ENCODE peak calls at places on chromosomes 12 and 14, in four cellular contexts. One of them, this sample, is unnamed.

GRCh38 chr14:24692382-24693352 is 58.7 kb upstream of the GZMB start:
- DNase-seq in CD8-positive, alpha-beta T cell: peak; percentile 53
- DNase-seq in astrocyte: no peak
- DNase-seq in heart left ventricle: no peak
- DNase-seq in this sample: no peak

GRCh38 chr14:53325176-53325806 is 172.2 kb upstream of the DDHD1 start:
- DNase-seq in astrocyte: no peak
- DNase-seq in CD8-positive, alpha-beta T cell: no peak
- DNase-seq in heart left ventricle: no peak
- DNase-seq in this sample: no peak

GRCh38 chr12:13195848-13196301 is 651 bp upstream of the EMP1 start:
- DNase-seq in heart left ventricle: peak; percentile 35
- DNase-seq in astrocyte: peak; percentile 59
- DNase-seq in CD8-positive, alpha-beta T cell: no peak
- DNase-seq in this sample: no peak

GRCh38 chr14:96285667-96286066 is 29.7 kb downstream of the BDKRB1 start:
- DNase-seq in CD8-positive, alpha-beta T cell: no peak
- DNase-seq in heart left ventricle: no peak
- DNase-seq in astrocyte: peak; percentile 21
- DNase-seq in this sample: no peak

GRCh38 chr12:39127401-39127800 is 222.0 kb upstream of the CPNE8 start:
- DNase-seq in astrocyte: peak; percentile 80
- DNase-seq in heart left ventricle: no peak
- DNase-seq in CD8-positive, alpha-beta T cell: no peak
- DNase-seq in this sample: no peak

GRCh38 chr12:58877243-58877743 is 43.0 kb downstream of the LRIG3 start:
- DNase-seq in CD8-positive, alpha-beta T cell: no peak
- DNase-seq in astrocyte: peak; percentile 100
- DNase-seq in heart left ventricle: no peak
- DNase-seq in this sample: no peak

GRCh38 chr14:69921052-69921451 is 41.8 kb downstream of the SMOC1 start:
- DNase-seq in CD8-positive, alpha-beta T cell: no peak
- DNase-seq in astrocyte: peak; percentile 74
- DNase-seq in heart left ventricle: no peak
- DNase-seq in this sample: no peak

GRCh38 chr12:71548906-71549305 is 109.3 kb downstream of the LGR5 start:
- DNase-seq in CD8-positive, alpha-beta T cell: no peak
- DNase-seq in heart left ventricle: no peak
- DNase-seq in astrocyte: no peak
- DNase-seq in this sample: no peak

GRCh38 chr12:117874842-117875434 is 93.9 kb downstream of the KSR2 start:
- DNase-seq in heart left ventricle: peak; percentile 61
- DNase-seq in CD8-positive, alpha-beta T cell: peak; percentile 53
- DNase-seq in astrocyte: peak; percentile 16
- DNase-seq in this sample: peak; percentile 75

GRCh38 chr12:112102127-112102526 is 6.5 kb downstream of the NAA25 start:
- DNase-seq in heart left ventricle: no peak
- DNase-seq in astrocyte: no peak
- DNase-seq in CD8-positive, alpha-beta T cell: no peak
- DNase-seq in this sample: no peak

GRCh38 chr14:72883963-72884362 is 9.9 kb downstream of the DPF3 start:
- DNase-seq in astrocyte: peak; percentile 32
- DNase-seq in CD8-positive, alpha-beta T cell: no peak
- DNase-seq in heart left ventricle: no peak
- DNase-seq in this sample: peak; percentile 60

GRCh38 chr14:29584992-29585391 is 342.7 kb downstream of the PRKD1 start:
- DNase-seq in astrocyte: peak; percentile 80
- DNase-seq in CD8-positive, alpha-beta T cell: no peak
- DNase-seq in heart left ventricle: peak; percentile 65
- DNase-seq in this sample: no peak

GRCh38 chr14:61034416-61035100 is 53.5 kb downstream of the SLC38A6 start:
- DNase-seq in CD8-positive, alpha-beta T cell: no peak
- DNase-seq in heart left ventricle: no peak
- DNase-seq in astrocyte: no peak
- DNase-seq in this sample: no peak

GRCh38 chr12:108650083-108650482 is 16.4 kb upstream of the SELPLG start:
- DNase-seq in CD8-positive, alpha-beta T cell: no peak
- DNase-seq in heart left ventricle: no peak
- DNase-seq in astrocyte: no peak
- DNase-seq in this sample: no peak

GRCh38 chr14:89793367-89793716 is 161.2 kb downstream of the EFCAB11 start:
- DNase-seq in heart left ventricle: no peak
- DNase-seq in CD8-positive, alpha-beta T cell: no peak
- DNase-seq in astrocyte: no peak
- DNase-seq in this sample: no peak

GRCh38 chr14:57692671-57693070 is 173.2 kb downstream of the SLC35F4 start:
- DNase-seq in astrocyte: peak; percentile 40
- DNase-seq in heart left ventricle: no peak
- DNase-seq in CD8-positive, alpha-beta T cell: no peak
- DNase-seq in this sample: peak; percentile 11

GRCh38 chr14:104445086-104445485 is 134.5 kb upstream of the C14orf180 start:
- DNase-seq in astrocyte: no peak
- DNase-seq in heart left ventricle: no peak
- DNase-seq in CD8-positive, alpha-beta T cell: no peak
- DNase-seq in this sample: no peak

GRCh38 chr12:127280393-127281275 is 986.3 kb upstream of the TMEM132C start:
- DNase-seq in astrocyte: no peak
- DNase-seq in heart left ventricle: peak; percentile 34
- DNase-seq in CD8-positive, alpha-beta T cell: peak; percentile 57
- DNase-seq in this sample: peak; percentile 68

GRCh38 chr12:118748478-118749380 is 232.6 kb upstream of the SRRM4 start:
- DNase-seq in astrocyte: no peak
- DNase-seq in CD8-positive, alpha-beta T cell: no peak
- DNase-seq in heart left ventricle: no peak
- DNase-seq in this sample: no peak

GRCh38 chr12:98515368-98516183 is at the start of gene TMPO:
- DNase-seq in astrocyte: peak; percentile 78
- DNase-seq in heart left ventricle: peak; percentile 93
- DNase-seq in CD8-positive, alpha-beta T cell: peak; percentile 91
- DNase-seq in this sample: peak; percentile 92

GRCh38 chr12:47881826-47882427 is 22.9 kb downstream of the VDR start:
- DNase-seq in heart left ventricle: no peak
- DNase-seq in CD8-positive, alpha-beta T cell: no peak
- DNase-seq in astrocyte: peak; percentile 98
- DNase-seq in this sample: no peak

GRCh38 chr14:72549848-72550247 is 344.1 kb downstream of the DPF3 start:
- DNase-seq in CD8-positive, alpha-beta T cell: no peak
- DNase-seq in heart left ventricle: no peak
- DNase-seq in astrocyte: no peak
- DNase-seq in this sample: no peak

GRCh38 chr14:54447231-54447692 is 6.1 kb upstream of the CNIH1 start:
- DNase-seq in CD8-positive, alpha-beta T cell: no peak
- DNase-seq in heart left ventricle: no peak
- DNase-seq in astrocyte: no peak
- DNase-seq in this sample: no peak

GRCh38 chr14:96690713-96691383 is 106.3 kb upstream of the VRK1 start:
- DNase-seq in astrocyte: no peak
- DNase-seq in heart left ventricle: no peak
- DNase-seq in CD8-positive, alpha-beta T cell: no peak
- DNase-seq in this sample: no peak

GRCh38 chr14:68726093-68726695 is 66.7 kb downstream of the ZFP36L1 start:
- DNase-seq in astrocyte: no peak
- DNase-seq in heart left ventricle: no peak
- DNase-seq in CD8-positive, alpha-beta T cell: no peak
- DNase-seq in this sample: no peak

GRCh38 chr14:78356406-78356805 is 186.2 kb downstream of the NRXN3 start:
- DNase-seq in CD8-positive, alpha-beta T cell: no peak
- DNase-seq in astrocyte: no peak
- DNase-seq in heart left ventricle: no peak
- DNase-seq in this sample: no peak

DNA sequence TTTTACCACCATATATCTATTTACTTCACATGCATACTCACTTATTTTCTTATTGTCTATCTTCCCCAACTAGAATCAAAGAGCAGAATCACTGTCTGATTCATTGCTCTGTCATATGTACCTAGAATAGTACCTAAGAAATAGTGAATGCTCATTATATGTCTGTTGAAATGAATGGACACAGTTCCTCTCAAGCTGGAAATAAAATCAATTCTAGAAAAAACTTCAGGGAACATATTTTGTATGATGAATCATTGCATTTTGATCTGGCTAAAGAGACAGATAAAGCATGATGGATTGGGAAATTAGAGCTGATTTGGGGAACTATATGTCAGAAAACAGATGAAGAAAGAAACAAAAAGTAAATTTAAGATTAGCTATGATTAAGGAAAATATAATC is 623.3 kb downstream of the C12orf50 start:
- DNase-seq in astrocyte: no peak
- DNase-seq in CD8-positive, alpha-beta T cell: no peak
- DNase-seq in heart left ventricle: no peak
- DNase-seq in this sample: no peak
- TF ChIP-seq CTCF in astrocyte: no peak
- TF ChIP-seq CTCF in CD8-positive, alpha-beta T cell: no peak
- TF ChIP-seq CTCF in heart left ventricle: no peak
- TF ChIP-seq CTCF in this sample: no peak

GRCh38 chr12:49687941-49688340 is 19.3 kb downstream of the FMNL3 start:
- DNase-seq in heart left ventricle: no peak
- DNase-seq in CD8-positive, alpha-beta T cell: no peak
- DNase-seq in astrocyte: no peak
- DNase-seq in this sample: no peak
- TF ChIP-seq CTCF in heart left ventricle: no peak
- TF ChIP-seq CTCF in CD8-positive, alpha-beta T cell: no peak
- TF ChIP-seq CTCF in astrocyte: no peak
- TF ChIP-seq CTCF in this sample: no peak

GRCh38 chr12:52561880-52562449 is 9.0 kb upstream of the KRT71 start:
- DNase-seq in astrocyte: no peak
- DNase-seq in heart left ventricle: no peak
- DNase-seq in CD8-positive, alpha-beta T cell: no peak
- DNase-seq in this sample: no peak
- TF ChIP-seq CTCF in astrocyte: peak; percentile 8
- TF ChIP-seq CTCF in heart left ventricle: no peak
- TF ChIP-seq CTCF in CD8-positive, alpha-beta T cell: no peak
- TF ChIP-seq CTCF in this sample: no peak

GRCh38 chr14:92551066-92551841 is 37.7 kb downstream of the RIN3 start:
- DNase-seq in astrocyte: no peak
- DNase-seq in heart left ventricle: no peak
- DNase-seq in CD8-positive, alpha-beta T cell: no peak
- DNase-seq in this sample: peak; percentile 76
- TF ChIP-seq CTCF in astrocyte: no peak
- TF ChIP-seq CTCF in heart left ventricle: no peak
- TF ChIP-seq CTCF in CD8-positive, alpha-beta T cell: peak; percentile 35
- TF ChIP-seq CTCF in this sample: peak; percentile 29

GRCh38 chr12:116426391-116427136 is 132.6 kb upstream of the MAP1LC3B2 start:
- DNase-seq in CD8-positive, alpha-beta T cell: no peak
- DNase-seq in heart left ventricle: peak; percentile 57
- DNase-seq in astrocyte: peak; percentile 95
- DNase-seq in this sample: no peak
- TF ChIP-seq CTCF in CD8-positive, alpha-beta T cell: no peak
- TF ChIP-seq CTCF in heart left ventricle: no peak
- TF ChIP-seq CTCF in astrocyte: peak; percentile 62
- TF ChIP-seq CTCF in this sample: no peak

DNA sequence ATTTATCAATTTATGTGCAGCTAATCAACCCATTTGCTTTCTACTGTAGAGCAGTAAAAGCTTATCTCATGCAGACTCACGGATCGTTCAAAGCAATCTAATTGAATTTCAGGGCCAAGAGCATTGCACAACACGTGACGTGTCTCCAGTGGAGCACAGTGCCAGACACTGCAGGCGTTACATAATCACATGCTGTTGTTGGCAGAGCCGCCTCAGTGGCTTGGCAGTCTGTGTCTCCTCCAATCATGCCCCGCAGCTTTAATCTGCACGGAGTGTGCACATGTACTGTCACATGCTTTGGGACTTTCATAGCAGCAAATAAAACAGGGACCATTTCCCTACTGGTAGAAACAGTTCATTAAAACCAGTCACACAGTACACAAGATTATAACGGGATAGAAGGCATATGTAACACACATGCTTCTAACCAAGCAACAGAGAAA is 309.3 kb downstream of the ITPR2 start:
- DNase-seq in astrocyte: peak; percentile 91
- DNase-seq in heart left ventricle: peak; percentile 93
- DNase-seq in CD8-positive, alpha-beta T cell: no peak
- DNase-seq in this sample: no peak
- TF ChIP-seq CTCF in astrocyte: no peak
- TF ChIP-seq CTCF in heart left ventricle: no peak
- TF ChIP-seq CTCF in CD8-positive, alpha-beta T cell: no peak
- TF ChIP-seq CTCF in this sample: no peak

DNA sequence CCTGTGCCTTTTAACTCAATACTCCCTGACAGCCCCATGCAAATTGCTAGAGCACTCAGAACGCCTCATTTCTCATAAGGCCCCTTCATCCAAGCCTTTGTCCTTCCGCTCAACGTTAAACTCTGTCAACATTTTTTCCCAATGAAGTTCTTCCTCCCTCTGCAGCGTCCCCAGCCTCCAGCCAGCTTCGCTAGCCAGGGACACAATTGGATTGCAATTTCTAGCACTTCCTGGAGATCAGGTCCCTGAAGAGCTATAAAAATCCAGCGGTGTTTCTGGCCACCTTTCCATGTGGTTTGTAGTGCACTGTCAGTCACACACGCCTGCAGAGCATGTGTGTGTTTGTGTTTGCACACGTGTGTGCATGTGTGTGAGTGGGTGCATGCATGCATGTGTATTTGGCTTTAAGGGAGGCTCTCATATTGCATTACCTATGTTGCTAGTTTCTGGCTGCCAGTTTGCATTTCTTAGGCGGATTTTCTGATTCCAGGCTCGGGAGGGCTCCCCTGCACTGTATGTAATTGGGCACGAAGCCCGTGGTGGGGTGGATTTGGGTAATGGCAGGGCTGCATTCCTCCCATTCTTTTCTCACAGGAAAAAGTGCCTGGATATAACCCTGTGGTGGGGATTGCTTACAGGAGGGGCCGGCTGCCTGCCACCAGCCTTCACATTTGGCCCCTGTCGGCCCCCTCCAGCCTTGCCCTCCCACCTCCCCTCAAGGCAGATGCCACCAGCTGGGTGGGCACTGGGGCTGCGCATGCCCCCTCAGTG is 73.8 kb downstream of the TSPAN9 start:
- DNase-seq in CD8-positive, alpha-beta T cell: no peak
- DNase-seq in heart left ventricle: no peak
- DNase-seq in astrocyte: peak; percentile 59
- DNase-seq in this sample: no peak
- TF ChIP-seq CTCF in CD8-positive, alpha-beta T cell: no peak
- TF ChIP-seq CTCF in heart left ventricle: no peak
- TF ChIP-seq CTCF in astrocyte: no peak
- TF ChIP-seq CTCF in this sample: no peak

DNA sequence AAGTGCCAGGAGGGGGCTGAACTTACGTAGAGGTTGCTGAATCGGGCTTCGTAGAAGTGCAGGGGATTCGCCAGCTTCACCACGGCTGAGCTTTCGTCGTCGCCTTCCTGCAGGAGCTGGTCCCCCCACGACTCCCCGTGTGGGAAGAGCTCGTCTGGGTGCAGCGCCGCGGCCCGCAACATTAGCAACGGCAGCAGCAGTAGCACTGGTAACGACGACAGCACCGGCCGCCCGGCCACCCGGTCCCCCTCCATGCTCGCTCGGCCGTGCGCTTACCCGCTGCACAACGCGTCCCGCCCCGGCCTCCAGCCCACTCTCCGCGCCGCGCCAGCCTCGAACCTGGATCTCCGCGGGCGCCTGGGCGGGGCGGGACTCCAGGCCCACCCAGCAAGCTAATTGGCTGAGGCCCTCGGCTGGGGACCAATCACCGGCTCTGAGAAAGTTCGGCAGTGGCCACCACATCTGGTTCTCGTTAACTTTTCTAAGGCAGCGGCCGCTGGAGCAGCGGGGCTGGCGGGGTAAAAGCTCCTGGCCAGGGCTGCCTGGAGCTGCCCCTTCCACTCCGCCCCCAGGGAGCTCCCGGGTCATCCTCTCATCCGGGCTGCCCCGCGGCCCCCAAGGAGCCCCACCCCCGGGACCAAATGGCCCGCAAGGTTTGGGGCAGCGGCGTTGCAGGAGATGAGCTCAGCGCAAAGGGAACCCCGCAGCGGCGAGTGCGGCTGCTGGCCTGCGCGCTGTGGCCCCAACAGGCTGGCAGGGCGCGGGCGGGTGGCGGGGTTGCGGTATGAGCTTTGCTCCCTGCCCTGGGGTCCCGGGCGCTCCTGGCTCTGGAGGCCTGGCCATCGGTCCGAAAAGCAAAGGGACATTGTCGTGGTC is at the start of gene NID2:
- DNase-seq in astrocyte: peak; percentile 84
- DNase-seq in heart left ventricle: peak; percentile 95
- DNase-seq in CD8-positive, alpha-beta T cell: peak; percentile 18
- DNase-seq in this sample: peak; percentile 69
- TF ChIP-seq CTCF in astrocyte: no peak
- TF ChIP-seq CTCF in heart left ventricle: no peak
- TF ChIP-seq CTCF in CD8-positive, alpha-beta T cell: no peak
- TF ChIP-seq CTCF in this sample: no peak